ENCODE peak calls at places on chromosome X, in six cellular contexts. One of them, this sample, is unnamed.
A peak's percentile ranks its signal among the peaks of the same experiment; 100 is the strongest.

GRCh38 chrX:76454456-76454927 is 27.0 kb downstream of the MAGEE1 start:
- ATAC-seq in upper lobe of left lung: no peak
- ATAC-seq in HepG2: peak; percentile 68
- ATAC-seq in K562: no peak
- ATAC-seq in HCT116: peak; percentile 52
- ATAC-seq in GM12878: peak; percentile 67
- ATAC-seq in this sample: no peak

GRCh38 chrX:134999469-134999868 is 8.7 kb downstream of the SMIM10 start:
- ATAC-seq in K562: peak; percentile 57
- ATAC-seq in HepG2: peak; percentile 63
- ATAC-seq in upper lobe of left lung: no peak
- ATAC-seq in GM12878: peak; percentile 55
- ATAC-seq in HCT116: peak; percentile 49
- ATAC-seq in this sample: peak; percentile 17

GRCh38 chrX:152988536-152989291 is 5.2 kb downstream of the PNMA5 start:
- ATAC-seq in upper lobe of left lung: no peak
- ATAC-seq in K562: no peak
- ATAC-seq in HepG2: no peak
- ATAC-seq in HCT116: no peak
- ATAC-seq in GM12878: peak; percentile 55
- ATAC-seq in this sample: no peak

GRCh38 chrX:143634373-143634685 is 1.6 kb downstream of the SLITRK4 start:
- ATAC-seq in GM12878: no peak
- ATAC-seq in HCT116: no peak
- ATAC-seq in upper lobe of left lung: no peak
- ATAC-seq in K562: no peak
- ATAC-seq in HepG2: no peak
- ATAC-seq in this sample: peak; percentile 22

GRCh38 chrX:13994681-13995080 is 35.0 kb downstream of the GEMIN8 start:
- ATAC-seq in K562: no peak
- ATAC-seq in GM12878: no peak
- ATAC-seq in upper lobe of left lung: no peak
- ATAC-seq in HepG2: no peak
- ATAC-seq in HCT116: no peak
- ATAC-seq in this sample: no peak

GRCh38 chrX:72716766-72717165 is 2.7 kb upstream of the PHKA1 start:
- ATAC-seq in HepG2: no peak
- ATAC-seq in GM12878: no peak
- ATAC-seq in K562: no peak
- ATAC-seq in upper lobe of left lung: no peak
- ATAC-seq in HCT116: no peak
- ATAC-seq in this sample: no peak

GRCh38 chrX:54042609-54043010 is 1.7 kb downstream of the PHF8 start:
- ATAC-seq in HepG2: peak; percentile 24
- ATAC-seq in K562: peak; percentile 51
- ATAC-seq in GM12878: peak; percentile 40
- ATAC-seq in HCT116: peak; percentile 19
- ATAC-seq in upper lobe of left lung: no peak
- ATAC-seq in this sample: peak; percentile 11

GRCh38 chrX:155751131-155751530 is 130.0 kb upstream of the VAMP7 start:
- ATAC-seq in HCT116: no peak
- ATAC-seq in K562: no peak
- ATAC-seq in upper lobe of left lung: no peak
- ATAC-seq in GM12878: no peak
- ATAC-seq in HepG2: no peak
- ATAC-seq in this sample: no peak

GRCh38 chrX:32016195-32016594 is 944.4 kb upstream of the FTHL17 start:
- ATAC-seq in HepG2: no peak
- ATAC-seq in K562: no peak
- ATAC-seq in HCT116: no peak
- ATAC-seq in GM12878: no peak
- ATAC-seq in upper lobe of left lung: no peak
- ATAC-seq in this sample: no peak

GRCh38 chrX:110409925-110410324 is 51.3 kb downstream of the RTL9 start:
- ATAC-seq in HCT116: no peak
- ATAC-seq in GM12878: no peak
- ATAC-seq in upper lobe of left lung: no peak
- ATAC-seq in HepG2: no peak
- ATAC-seq in K562: peak; percentile 60
- ATAC-seq in this sample: no peak

GRCh38 chrX:77505227-77505626 is 58.0 kb downstream of the FGF16 start:
- ATAC-seq in GM12878: no peak
- ATAC-seq in upper lobe of left lung: no peak
- ATAC-seq in HepG2: no peak
- ATAC-seq in HCT116: no peak
- ATAC-seq in K562: no peak
- ATAC-seq in this sample: no peak

GRCh38 chrX:16822723-16823122 is 36.5 kb downstream of the TXLNG start:
- ATAC-seq in upper lobe of left lung: no peak
- ATAC-seq in GM12878: no peak
- ATAC-seq in HCT116: no peak
- ATAC-seq in HepG2: no peak
- ATAC-seq in K562: no peak
- ATAC-seq in this sample: no peak

GRCh38 chrX:41449615-41450014 is 2.5 kb downstream of the NYX start:
- ATAC-seq in HepG2: no peak
- ATAC-seq in K562: no peak
- ATAC-seq in upper lobe of left lung: no peak
- ATAC-seq in GM12878: peak; percentile 63
- ATAC-seq in HCT116: no peak
- ATAC-seq in this sample: peak; percentile 90

GRCh38 chrX:55326985-55327384 is 62.3 kb upstream of the PAGE3 start:
- ATAC-seq in upper lobe of left lung: no peak
- ATAC-seq in K562: no peak
- ATAC-seq in GM12878: no peak
- ATAC-seq in HepG2: no peak
- ATAC-seq in HCT116: no peak
- ATAC-seq in this sample: peak; percentile 82

GRCh38 chrX:108307408-108308085 is 130.7 kb downstream of the COL4A6 start:
- ATAC-seq in HepG2: peak; percentile 100
- ATAC-seq in HCT116: no peak
- ATAC-seq in GM12878: no peak
- ATAC-seq in upper lobe of left lung: peak; percentile 88
- ATAC-seq in K562: no peak
- ATAC-seq in this sample: peak; percentile 83

GRCh38 chrX:129654652-129655546 is at the start of gene APLN:
- ATAC-seq in K562: peak; percentile 87
- ATAC-seq in upper lobe of left lung: no peak
- ATAC-seq in HepG2: peak; percentile 82
- ATAC-seq in GM12878: peak; percentile 65
- ATAC-seq in HCT116: peak; percentile 72
- ATAC-seq in this sample: peak; percentile 71

GRCh38 chrX:2342281-2342688 is 158.5 kb downstream of the DHRSX start:
- ATAC-seq in HCT116: no peak
- ATAC-seq in GM12878: no peak
- ATAC-seq in HepG2: no peak
- ATAC-seq in K562: no peak
- ATAC-seq in upper lobe of left lung: no peak
- ATAC-seq in this sample: no peak
- TF ChIP-seq POLR2A in HCT116: no peak
- TF ChIP-seq POLR2A in GM12878: no peak
- TF ChIP-seq POLR2A in HepG2: no peak
- TF ChIP-seq POLR2A in K562: no peak
- TF ChIP-seq POLR2A in upper lobe of left lung: no peak
- TF ChIP-seq POLR2A in this sample: no peak

DNA sequence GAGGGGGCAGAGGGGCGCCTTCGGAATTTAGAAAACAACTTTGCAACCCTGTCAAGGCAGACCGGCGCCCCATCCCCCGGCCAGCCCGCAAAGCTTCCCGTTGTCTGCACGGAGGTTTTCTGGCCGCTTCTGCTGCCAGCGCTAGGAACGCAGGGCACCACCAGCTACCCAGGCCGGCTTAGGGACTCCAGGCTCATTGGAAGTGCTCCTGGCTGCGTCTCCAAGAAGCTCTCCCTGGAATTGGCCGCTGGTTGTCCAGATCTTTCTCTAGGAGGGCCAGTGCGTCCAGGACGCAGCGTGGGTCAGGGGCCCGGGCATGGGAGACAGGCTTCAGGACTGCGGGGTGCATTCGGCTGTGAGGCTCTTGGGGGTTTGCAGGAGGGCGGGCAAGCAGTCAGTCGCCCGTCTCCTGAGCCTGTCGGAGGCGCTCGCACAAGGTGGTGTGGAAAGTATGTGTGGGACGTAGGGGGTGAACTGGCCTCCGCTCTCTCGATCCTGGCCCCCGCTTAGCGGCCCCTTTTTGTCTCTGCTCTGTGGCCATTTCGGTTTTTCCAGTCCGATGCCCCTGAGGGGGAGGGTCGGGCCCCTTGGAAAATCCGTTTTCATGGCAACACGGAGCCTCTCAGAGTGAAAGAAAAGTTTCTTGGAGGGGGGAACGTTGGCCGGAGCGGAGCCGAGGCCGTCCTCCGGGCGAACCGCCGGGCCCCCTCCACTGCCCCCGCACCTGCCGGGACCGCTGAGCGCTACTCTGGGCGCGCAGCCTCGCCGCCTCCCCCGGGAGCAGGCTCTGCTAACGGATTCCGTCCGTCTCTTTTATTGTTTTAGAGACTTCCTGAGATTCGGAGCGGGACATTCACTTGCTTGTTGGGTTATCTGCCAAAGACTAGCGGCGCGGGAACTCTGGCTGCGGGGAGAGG is 810 bp upstream of the SOX3 start:
- ATAC-seq in HCT116: no peak
- ATAC-seq in HepG2: no peak
- ATAC-seq in GM12878: no peak
- ATAC-seq in K562: no peak
- ATAC-seq in upper lobe of left lung: no peak
- ATAC-seq in this sample: no peak
- H3K4me3 ChIP-seq in HCT116: no peak overlapping the region
- H3K4me3 ChIP-seq in HepG2: no peak overlapping the region
- H3K4me3 ChIP-seq in GM12878: no peak overlapping the region
- H3K4me3 ChIP-seq in K562: no peak overlapping the region
- H3K4me3 ChIP-seq in upper lobe of left lung: no peak overlapping the region
- H3K4me3 ChIP-seq in this sample: no peak overlapping the region

DNA sequence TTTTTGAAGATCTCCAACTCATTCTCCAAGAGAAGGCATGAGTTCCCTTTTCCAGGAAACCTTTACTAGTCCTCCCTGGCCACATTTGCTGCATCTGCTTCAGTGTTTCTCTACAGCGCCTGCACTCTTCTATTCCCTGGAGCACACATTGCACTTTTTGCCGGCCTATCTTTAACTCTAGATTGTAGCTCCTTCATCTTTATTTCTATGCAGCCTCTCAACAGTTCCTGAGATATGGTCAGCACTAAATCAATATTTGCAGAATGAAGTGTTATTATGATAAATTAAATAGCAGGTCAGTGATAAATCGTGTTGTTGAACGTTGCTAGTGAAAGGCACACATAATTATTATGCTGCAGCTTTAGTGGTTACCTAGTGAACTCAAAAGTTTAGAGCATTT is 88.3 kb downstream of the VCX3A start:
- ATAC-seq in GM12878: no peak
- ATAC-seq in HCT116: no peak
- ATAC-seq in K562: no peak
- ATAC-seq in upper lobe of left lung: no peak
- ATAC-seq in HepG2: no peak
- ATAC-seq in this sample: no peak
- TF ChIP-seq POLR2AphosphoS5 in GM12878: no peak
- TF ChIP-seq POLR2AphosphoS5 in HCT116: no peak
- TF ChIP-seq POLR2AphosphoS5 in K562: no peak
- TF ChIP-seq POLR2AphosphoS5 in upper lobe of left lung: no peak
- TF ChIP-seq POLR2AphosphoS5 in HepG2: no peak
- TF ChIP-seq POLR2AphosphoS5 in this sample: no peak

GRCh38 chrX:136176399-136176825 is 29.1 kb downstream of the FHL1 start:
- ATAC-seq in HCT116: no peak
- ATAC-seq in HepG2: no peak
- ATAC-seq in GM12878: no peak
- ATAC-seq in upper lobe of left lung: peak; percentile 80
- ATAC-seq in K562: no peak
- ATAC-seq in this sample: peak; percentile 96
- TF ChIP-seq POLR2A in HCT116: no peak
- TF ChIP-seq POLR2A in HepG2: no peak
- TF ChIP-seq POLR2A in GM12878: no peak
- TF ChIP-seq POLR2A in upper lobe of left lung: no peak
- TF ChIP-seq POLR2A in K562: no peak
- TF ChIP-seq POLR2A in this sample: no peak

GRCh38 chrX:5748751-5749150 is 479.9 kb downstream of the NLGN4X start:
- ATAC-seq in upper lobe of left lung: no peak
- ATAC-seq in K562: no peak
- ATAC-seq in GM12878: no peak
- ATAC-seq in HepG2: no peak
- ATAC-seq in HCT116: no peak
- ATAC-seq in this sample: peak; percentile 41
- H3K4me3 ChIP-seq in upper lobe of left lung: no peak overlapping the region
- H3K4me3 ChIP-seq in K562: no peak overlapping the region
- H3K4me3 ChIP-seq in GM12878: no peak overlapping the region
- H3K4me3 ChIP-seq in HepG2: no peak overlapping the region
- H3K4me3 ChIP-seq in HCT116: no peak overlapping the region
- H3K4me3 ChIP-seq in this sample: no peak overlapping the region

DNA sequence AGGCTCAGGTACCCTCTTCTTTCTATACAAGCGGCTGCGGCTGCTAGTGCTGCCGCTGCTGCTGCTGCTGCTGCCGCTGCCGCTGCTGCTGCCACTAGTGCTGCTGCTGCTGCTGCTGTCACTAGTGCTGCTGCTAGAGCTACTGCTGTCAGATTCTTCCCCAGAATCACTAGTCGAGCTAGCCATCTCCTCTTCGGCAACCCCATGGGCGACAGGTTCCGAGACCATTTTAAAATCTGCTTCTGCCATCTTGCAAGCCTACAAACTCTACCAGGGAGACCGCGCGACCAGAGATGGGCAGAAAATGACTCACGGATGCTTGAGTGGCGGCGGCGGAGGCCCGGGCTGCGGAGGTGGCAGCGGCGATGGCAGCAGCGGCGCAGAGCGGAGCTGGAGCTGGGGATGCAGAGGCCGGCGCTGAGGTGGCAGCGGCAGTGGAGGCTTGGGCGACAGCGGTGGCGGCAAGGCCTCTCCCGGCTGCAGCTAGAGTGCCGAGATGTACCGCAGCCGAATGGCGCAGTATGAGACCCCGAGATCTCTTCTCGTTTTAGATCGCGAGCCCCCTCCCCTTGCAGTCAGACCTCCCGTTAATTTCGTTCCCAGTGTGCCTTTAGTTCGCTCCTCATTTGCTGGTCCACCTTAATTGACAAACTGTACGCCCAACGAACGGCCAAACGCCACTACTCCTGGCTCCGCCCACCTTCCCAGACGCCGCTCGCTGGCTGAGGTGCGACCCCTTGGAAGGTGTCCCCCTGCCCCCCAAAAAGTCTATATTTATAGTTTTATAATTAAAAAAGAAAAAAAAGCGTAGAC is at the start of gene NAP1L3:
- ATAC-seq in K562: no peak
- ATAC-seq in upper lobe of left lung: peak; percentile 76
- ATAC-seq in GM12878: no peak
- ATAC-seq in HCT116: no peak
- ATAC-seq in HepG2: peak; percentile 95
- ATAC-seq in this sample: peak; percentile 84
- TF ChIP-seq POLR2AphosphoS5 in K562: no peak
- TF ChIP-seq POLR2AphosphoS5 in upper lobe of left lung: no peak
- TF ChIP-seq POLR2AphosphoS5 in GM12878: no peak
- TF ChIP-seq POLR2AphosphoS5 in HCT116: no peak
- TF ChIP-seq POLR2AphosphoS5 in HepG2: no peak
- TF ChIP-seq POLR2AphosphoS5 in this sample: peak; percentile 16

This sample was measured in gastroesophageal sphincter.